ENCODE peak calls at places on chromosomes 7 and 10, in five cellular contexts. Y is effector memory CD8-positive, alpha-beta T cell; X is breast epithelium; L is stimulated activated CD8-positive, alpha-beta memory T cell treated with anti-CD3 and anti-CD28 coated beads, Interleukin-2, amount 100 ng/mL, for 48 hours; B is adrenal gland. W is an unnamed sample.

GRCh38 chr10:47381427-47382379 is 2.4 kb downstream of the ZNF488 start:
- DNase-seq in Y (no peak), L (no peak), B (no peak), X (no peak), W (peak)

GRCh38 chr10:118970770-118971169 is 58.7 kb upstream of the NANOS1 start:
- DNase-seq in Y (no peak), X (no peak), L (no peak), B (peak), W (no peak)

GRCh38 chr10:69662901-69663300 is 32.9 kb downstream of the FAM241B start:
- DNase-seq in Y (no peak), L (no peak), B (no peak), X (no peak), W (no peak)

GRCh38 chr7:95718556-95719410 is 53.6 kb upstream of the DYNC1I1 start:
- DNase-seq in B (no peak), X (no peak), Y (no peak), L (no peak), W (peak)

GRCh38 chr7:30304177-30304884 is 19.9 kb downstream of the ZNRF2 start:
- DNase-seq in Y (no peak), B (no peak), X (no peak), L (no peak), W (no peak)

GRCh38 chr7:118312966-118313365 is 88.5 kb downstream of the ANKRD7 start:
- DNase-seq in B (no peak), X (no peak), Y (no peak), L (no peak), W (peak)

GRCh38 chr7:149881328-149882263 is 7.8 kb downstream of the ATP6V0E2 start:
- DNase-seq in L (no peak), X (no peak), Y (no peak), B (no peak), W (no peak)

GRCh38 chr10:131824371-131825149 is 76.2 kb upstream of the PPP2R2D start:
- DNase-seq in B (peak), X (no peak), L (no peak), Y (no peak), W (no peak)

GRCh38 chr10:63429280-63429679 is 36.5 kb downstream of the JMJD1C start:
- DNase-seq in B (no peak), L (no peak), Y (no peak), X (no peak), W (no peak)